ENCODE peak calls at places on chromosomes 5 and 9, in four cellular contexts. One of them, this sample, is unnamed.

GRCh38 chr9:76658510-76659231 is 105.6 kb upstream of the PCA3 start:
- DNase-seq in heart left ventricle: no peak
- DNase-seq in ELF-1: no peak
- DNase-seq in activated CD8-positive, alpha-beta memory T cell treated with anti-CD3 and anti-CD28 coated beads for 48 hours: no peak
- DNase-seq in this sample: no peak

GRCh38 chr9:99637640-99638039 is 184.0 kb upstream of the NR4A3 start:
- DNase-seq in heart left ventricle: no peak
- DNase-seq in ELF-1: no peak
- DNase-seq in activated CD8-positive, alpha-beta memory T cell treated with anti-CD3 and anti-CD28 coated beads for 48 hours: no peak
- DNase-seq in this sample: no peak

GRCh38 chr5:147303976-147304375 is 69.2 kb downstream of the STK32A start:
- DNase-seq in heart left ventricle: no peak
- DNase-seq in ELF-1: no peak
- DNase-seq in activated CD8-positive, alpha-beta memory T cell treated with anti-CD3 and anti-CD28 coated beads for 48 hours: no peak
- DNase-seq in this sample: no peak

GRCh38 chr5:138955013-138955660 is 80.0 kb upstream of the LRRTM2 start:
- DNase-seq in heart left ventricle: peak
- DNase-seq in ELF-1: no peak
- DNase-seq in activated CD8-positive, alpha-beta memory T cell treated with anti-CD3 and anti-CD28 coated beads for 48 hours: no peak
- DNase-seq in this sample: no peak

GRCh38 chr9:115115117-115115880 is 2.7 kb downstream of the TNC start:
- DNase-seq in heart left ventricle: no peak
- DNase-seq in ELF-1: no peak
- DNase-seq in activated CD8-positive, alpha-beta memory T cell treated with anti-CD3 and anti-CD28 coated beads for 48 hours: no peak
- DNase-seq in this sample: no peak

GRCh38 chr5:32854473-32854872 is 143.4 kb downstream of the NPR3 start:
- DNase-seq in heart left ventricle: no peak
- DNase-seq in ELF-1: no peak
- DNase-seq in activated CD8-positive, alpha-beta memory T cell treated with anti-CD3 and anti-CD28 coated beads for 48 hours: no peak
- DNase-seq in this sample: no peak

GRCh38 chr5:72141440-72142271 is 34.4 kb downstream of the MAP1B start:
- DNase-seq in heart left ventricle: peak
- DNase-seq in ELF-1: no peak
- DNase-seq in activated CD8-positive, alpha-beta memory T cell treated with anti-CD3 and anti-CD28 coated beads for 48 hours: no peak
- DNase-seq in this sample: no peak

GRCh38 chr9:112380102-112380581 is at the start of gene HSDL2:
- DNase-seq in heart left ventricle: no peak
- DNase-seq in ELF-1: no peak
- DNase-seq in activated CD8-positive, alpha-beta memory T cell treated with anti-CD3 and anti-CD28 coated beads for 48 hours: no peak
- DNase-seq in this sample: peak

GRCh38 chr9:13215791-13216554 is 63.5 kb downstream of the MPDZ start:
- DNase-seq in heart left ventricle: no peak
- DNase-seq in ELF-1: no peak
- DNase-seq in activated CD8-positive, alpha-beta memory T cell treated with anti-CD3 and anti-CD28 coated beads for 48 hours: no peak
- DNase-seq in this sample: no peak

GRCh38 chr9:135492886-135493669 is 7.4 kb upstream of the MRPS2 start:
- DNase-seq in heart left ventricle: no peak
- DNase-seq in ELF-1: no peak
- DNase-seq in activated CD8-positive, alpha-beta memory T cell treated with anti-CD3 and anti-CD28 coated beads for 48 hours: no peak
- DNase-seq in this sample: no peak

GRCh38 chr5:34927785-34928184 is 1.6 kb upstream of the DNAJC21 start:
- DNase-seq in heart left ventricle: no peak
- DNase-seq in ELF-1: no peak
- DNase-seq in activated CD8-positive, alpha-beta memory T cell treated with anti-CD3 and anti-CD28 coated beads for 48 hours: no peak
- DNase-seq in this sample: no peak

GRCh38 chr9:94870793-94871558 is 144.5 kb downstream of the AOPEP start:
- DNase-seq in heart left ventricle: peak
- DNase-seq in ELF-1: peak
- DNase-seq in activated CD8-positive, alpha-beta memory T cell treated with anti-CD3 and anti-CD28 coated beads for 48 hours: no peak
- DNase-seq in this sample: no peak

GRCh38 chr5:108521841-108522506 is 140.1 kb upstream of the FBXL17 start:
- DNase-seq in heart left ventricle: no peak
- DNase-seq in ELF-1: peak
- DNase-seq in activated CD8-positive, alpha-beta memory T cell treated with anti-CD3 and anti-CD28 coated beads for 48 hours: no peak
- DNase-seq in this sample: peak

GRCh38 chr9:126723807-126724172 is 81.0 kb upstream of the ZBTB43 start:
- DNase-seq in heart left ventricle: no peak
- DNase-seq in ELF-1: peak
- DNase-seq in activated CD8-positive, alpha-beta memory T cell treated with anti-CD3 and anti-CD28 coated beads for 48 hours: no peak
- DNase-seq in this sample: no peak

GRCh38 chr5:138989720-138990119 is 114.6 kb upstream of the LRRTM2 start:
- DNase-seq in heart left ventricle: peak
- DNase-seq in ELF-1: no peak
- DNase-seq in activated CD8-positive, alpha-beta memory T cell treated with anti-CD3 and anti-CD28 coated beads for 48 hours: no peak
- DNase-seq in this sample: no peak

GRCh38 chr5:36152324-36153298 is 700 bp downstream of the SKP2 start:
- DNase-seq in heart left ventricle: no peak
- DNase-seq in ELF-1: peak
- DNase-seq in activated CD8-positive, alpha-beta memory T cell treated with anti-CD3 and anti-CD28 coated beads for 48 hours: no peak
- DNase-seq in this sample: no peak